ENCODE peak calls at places on chromosomes 13 and 19, in six cellular contexts. S, V, R, Y, K and B are unnamed samples.

GRCh38 chr19:42279148-42279901 is 10.3 kb downstream of the CIC start:
- DNase-seq in S (no peak), V (no peak), R (peak; percentile 65), Y (no peak), K (no peak), B (no peak)

GRCh38 chr19:44808463-44809371 is at the start of gene BCAM:
- DNase-seq in S (peak; percentile 54), V (peak; percentile 85), R (peak; percentile 75), Y (no peak), K (peak; percentile 64), B (no peak)

GRCh38 chr19:41626877-41627276 is at the start of gene CEACAM4:
- DNase-seq in S (no peak), V (no peak), R (no peak), Y (no peak), K (no peak), B (no peak)

GRCh38 chr19:6806488-6806887 is 34.0 kb downstream of the VAV1 start:
- DNase-seq in S (no peak), V (peak; percentile 34), R (no peak), Y (no peak), K (no peak), B (no peak)

GRCh38 chr13:105655046-105655445 is 880.4 kb downstream of the EFNB2 start:
- DNase-seq in S (peak; percentile 74), V (no peak), R (no peak), Y (no peak), K (no peak), B (no peak)

GRCh38 chr13:32720026-32720425 is 133.8 kb downstream of the PDS5B start:
- DNase-seq in S (peak; percentile 48), V (no peak), R (no peak), Y (no peak), K (no peak), B (no peak)

GRCh38 chr13:67229438-67230242 is 496 bp downstream of the PCDH9 start:
- DNase-seq in S (peak; percentile 10), V (no peak), R (no peak), Y (no peak), K (no peak), B (no peak)

GRCh38 chr13:75870397-75870801 is 234.3 kb downstream of the LMO7 start:
- DNase-seq in S (peak; percentile 20), V (no peak), R (no peak), Y (no peak), K (no peak), B (no peak)

GRCh38 chr19:6063576-6063961 is 46.7 kb downstream of the RFX2 start:
- DNase-seq in S (no peak), V (peak; percentile 7), R (peak; percentile 70), Y (no peak), K (no peak), B (no peak)

DNA sequence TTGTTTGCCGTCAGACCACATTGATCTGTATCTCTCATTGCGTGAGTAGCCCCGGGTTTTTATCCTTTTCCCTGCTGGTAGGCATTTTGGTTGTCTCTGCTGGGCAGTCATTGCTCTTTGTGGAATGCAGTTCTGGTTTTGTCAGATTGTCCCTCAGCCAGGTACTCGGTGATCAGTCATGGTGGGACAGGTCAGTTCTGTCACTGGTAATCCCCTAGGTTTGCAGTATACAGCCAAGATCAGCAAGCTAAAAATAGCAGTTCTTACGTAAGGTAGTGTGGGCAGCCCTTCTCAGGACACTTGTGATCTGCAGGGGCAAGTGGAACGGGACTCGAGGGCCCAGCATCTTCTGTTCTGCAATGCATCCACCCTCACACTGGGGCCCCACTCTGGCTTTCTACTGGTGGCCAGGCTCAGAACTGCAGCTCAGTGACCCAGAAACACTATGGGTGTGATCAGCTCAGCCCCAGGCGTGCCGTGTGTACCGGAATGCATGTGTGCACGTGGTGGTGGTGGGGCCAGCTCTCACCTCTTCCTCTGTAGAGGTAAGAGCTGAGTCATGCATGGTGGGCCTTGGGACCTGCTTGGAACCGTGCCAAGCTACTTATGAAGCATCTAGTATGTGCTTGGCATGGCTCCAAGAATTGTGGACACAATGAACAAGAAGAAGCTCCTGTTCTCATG is 6.3 kb downstream of the PLEKHF1 start:
- DNase-seq in S (no peak), V (peak; percentile 46), R (no peak), Y (peak; percentile 50), K (peak; percentile 66), B (peak; percentile 39)
- H3K27ac ChIP-seq in S (no peak overlapping the region), V (no peak overlapping the region), R (peak overlapping the region; percentile 3), Y (peak overlapping the region; percentile 71), K (peak overlapping the region; percentile 72), B (peak overlapping the region; percentile 17)

GRCh38 chr19:43658001-43658400 is 12.0 kb downstream of the PLAUR start:
- DNase-seq in S (no peak), V (no peak), R (no peak), Y (no peak), K (no peak), B (no peak)

GRCh38 chr19:43664008-43664407 is 6.0 kb downstream of the PLAUR start:
- DNase-seq in S (no peak), V (no peak), R (no peak), Y (no peak), K (no peak), B (no peak)

GRCh38 chr19:43660301-43660700 is 9.7 kb downstream of the PLAUR start:
- DNase-seq in S (no peak), V (no peak), R (no peak), Y (no peak), K (no peak), B (no peak)

GRCh38 chr19:43667524-43668405 is 2.2 kb downstream of the PLAUR start:
- DNase-seq in S (peak; percentile 20), V (no peak), R (peak; percentile 77), Y (no peak), K (no peak), B (no peak)

GRCh38 chr19:43662487-43662886 is 7.5 kb downstream of the PLAUR start:
- DNase-seq in S (no peak), V (no peak), R (no peak), Y (no peak), K (no peak), B (no peak)
- TF ChIP-seq CTCF in S (peak; percentile 39), V (no peak), R (no peak), Y (no peak), K (no peak), B (no peak)

GRCh38 chr19:55488986-55489710 is 912 bp downstream of the SSC5D start:
- DNase-seq in S (no peak), V (no peak), R (no peak), Y (no peak), K (no peak), B (no peak)

GRCh38 chr19:55492362-55492944 is 4.2 kb downstream of the SSC5D start:
- DNase-seq in S (no peak), V (no peak), R (no peak), Y (no peak), K (no peak), B (no peak)

GRCh38 chr19:55491546-55492360 is 3.5 kb downstream of the SSC5D start:
- DNase-seq in S (no peak), V (no peak), R (no peak), Y (no peak), K (no peak), B (no peak)

GRCh38 chr19:55489711-55490477 is 1.7 kb downstream of the SSC5D start:
- DNase-seq in S (no peak), V (no peak), R (no peak), Y (no peak), K (no peak), B (no peak)

DNA sequence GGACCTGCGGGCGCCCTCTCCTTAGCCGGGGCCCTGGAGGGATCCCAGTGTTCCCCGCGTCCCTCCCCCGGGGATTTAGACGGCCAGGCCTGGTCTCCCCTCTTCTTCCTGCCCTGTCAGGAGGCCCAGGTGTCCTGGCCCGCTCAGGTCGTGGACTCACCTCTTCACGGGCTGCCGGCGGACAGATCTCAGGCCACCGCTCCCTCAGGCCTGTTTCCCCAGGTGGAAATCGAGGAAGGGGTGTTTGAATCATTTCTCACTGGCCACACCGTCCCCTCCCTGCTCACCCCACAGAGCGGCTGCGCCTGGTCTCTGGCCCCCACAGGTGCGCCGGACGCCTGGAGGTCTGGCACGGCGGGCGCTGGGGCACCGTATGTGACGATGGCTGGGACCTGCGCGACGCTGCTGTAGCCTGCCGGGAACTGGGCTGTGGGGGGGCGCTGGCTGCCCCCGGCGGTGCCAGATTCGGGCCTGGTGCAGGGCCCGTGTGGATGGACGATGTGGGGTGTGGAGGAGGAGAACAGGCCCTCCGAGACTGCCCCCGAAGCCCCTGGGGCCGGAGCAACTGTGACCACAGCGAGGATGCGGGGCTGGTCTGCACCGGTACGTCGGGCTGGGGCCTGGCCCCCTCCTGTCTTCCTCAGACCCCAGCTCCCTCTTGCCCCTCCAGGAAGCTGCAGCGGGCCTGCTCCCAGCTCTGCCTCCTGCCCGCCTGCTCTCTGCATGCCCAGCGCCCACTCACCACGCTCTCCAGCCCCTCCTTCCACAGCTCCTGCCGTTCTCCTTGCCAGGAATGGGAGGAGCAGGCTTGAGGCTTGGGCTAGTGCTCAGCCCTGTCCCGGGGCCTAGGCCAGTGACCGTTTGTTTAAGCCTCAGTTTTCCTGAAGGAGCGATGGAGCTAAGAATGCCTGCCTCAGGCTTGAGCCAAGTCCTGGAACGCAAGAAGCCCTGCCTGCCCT is 2.5 kb downstream of the SSC5D start:
- DNase-seq in S (no peak), V (no peak), R (no peak), Y (no peak), K (no peak), B (no peak)
- H3K27ac ChIP-seq in S (no peak overlapping the region), V (no peak overlapping the region), R (no peak overlapping the region), Y (peak overlapping the region; percentile 70), K (peak overlapping the region; percentile 91), B (no peak overlapping the region)

GRCh38 chr13:101473458-101473857 is 21.0 kb downstream of the ITGBL1 start:
- DNase-seq in S (peak; percentile 91), V (no peak), R (peak; percentile 67), Y (no peak), K (no peak), B (no peak)

GRCh38 chr13:101475536-101475935 is 23.1 kb downstream of the ITGBL1 start:
- DNase-seq in S (no peak), V (no peak), R (no peak), Y (no peak), K (no peak), B (no peak)

GRCh38 chr13:101474419-101474957 is 22.0 kb downstream of the ITGBL1 start:
- DNase-seq in S (peak; percentile 91), V (no peak), R (no peak), Y (no peak), K (peak; percentile 55), B (no peak)
- TF ChIP-seq CTCF in S (peak; percentile 90), V (no peak), R (no peak), Y (no peak), K (no peak), B (peak; percentile 8)

GRCh38 chr13:113743366-113744195 is 15.4 kb upstream of the TMEM255B start:
- DNase-seq in S (no peak), V (no peak), R (no peak), Y (no peak), K (no peak), B (no peak)

GRCh38 chr13:113742445-113743120 is 16.4 kb upstream of the TMEM255B start:
- DNase-seq in S (no peak), V (no peak), R (no peak), Y (no peak), K (no peak), B (no peak)

GRCh38 chr13:113746143-113746525 is 12.9 kb upstream of the TMEM255B start:
- DNase-seq in S (no peak), V (no peak), R (no peak), Y (no peak), K (no peak), B (no peak)

GRCh38 chr13:113745059-113745458 is 14.0 kb upstream of the TMEM255B start:
- DNase-seq in S (no peak), V (no peak), R (no peak), Y (no peak), K (no peak), B (no peak)

GRCh38 chr13:113744197-113745000 is 14.6 kb upstream of the TMEM255B start:
- DNase-seq in S (no peak), V (no peak), R (no peak), Y (no peak), K (no peak), B (no peak)
- H3K27ac ChIP-seq in S (no peak overlapping the region), V (no peak overlapping the region), R (no peak overlapping the region), Y (no peak overlapping the region), K (no peak overlapping the region), B (no peak overlapping the region)